ENCODE peak calls at places on chromosomes 11 and 22, in eight cellular contexts. D is GM20000, Y is astrocyte, E is HTR-8/SVneo, M is lower leg skin, L is RWPE1, N is substantia nigra, S is heart left ventricle. Q is an unnamed sample.

GRCh38 chr22:29581799-29582198 is 886 bp upstream of the NIPSNAP1 start:
- DNase-seq in E (no peak), L (no peak), N (no peak), S (no peak), D (no peak), Y (no peak), M (no peak), Q (no peak)

GRCh38 chr22:37345863-37346514 is 63.7 kb downstream of the CYTH4 start:
- DNase-seq in S (no peak), D (no peak), E (no peak), Y (peak; percentile 98), N (no peak), L (no peak), M (no peak), Q (peak; percentile 23)

GRCh38 chr22:42757475-42757874 is 36.8 kb upstream of the A4GALT start:
- DNase-seq in D (peak; percentile 7), N (no peak), M (no peak), E (no peak), S (no peak), Y (peak; percentile 48), L (no peak), Q (no peak)

GRCh38 chr11:130159657-130160459 is at the start of gene ST14:
- DNase-seq in N (no peak), D (peak; percentile 74), Y (no peak), E (no peak), S (no peak), L (peak; percentile 79), M (peak; percentile 51), Q (no peak)

GRCh38 chr11:69333149-69333710 is 39.3 kb downstream of the MYEOV start:
- DNase-seq in S (no peak), N (no peak), L (no peak), M (no peak), D (no peak), E (no peak), Y (no peak), Q (no peak)

GRCh38 chr11:112366777-112367176 is 106.1 kb upstream of the PLET1 start:
- DNase-seq in D (no peak), Y (no peak), S (no peak), N (no peak), E (no peak), M (no peak), L (no peak), Q (no peak)

GRCh38 chr11:75142714-75143419 is 8.0 kb upstream of the SLCO2B1 start:
- DNase-seq in Y (peak; percentile 90), L (peak; percentile 96), S (peak; percentile 88), D (peak; percentile 55), M (peak; percentile 76), N (peak; percentile 21), E (peak; percentile 98), Q (peak; percentile 54)

GRCh38 chr11:64059339-64060176 is 23.8 kb downstream of the FLRT1 start:
- DNase-seq in S (no peak), M (no peak), N (no peak), E (no peak), Y (no peak), L (no peak), D (no peak), Q (no peak)

GRCh38 chr22:27024982-27025381 is 367.6 kb downstream of the MIAT start:
- DNase-seq in S (no peak), E (no peak), Y (no peak), L (no peak), N (no peak), D (no peak), M (no peak), Q (no peak)

GRCh38 chr11:72343159-72343756 is 91.1 kb downstream of the CLPB start:
- DNase-seq in D (no peak), N (no peak), Y (peak; percentile 19), S (no peak), L (no peak), M (no peak), E (no peak), Q (no peak)

GRCh38 chr22:24121938-24122337 is 59.3 kb upstream of the SUSD2 start:
- DNase-seq in N (no peak), S (no peak), Y (no peak), E (no peak), L (no peak), M (no peak), D (no peak), Q (no peak)

GRCh38 chr11:16097543-16097942 is 258.8 kb downstream of the SOX6 start:
- DNase-seq in M (peak; percentile 27), S (no peak), D (no peak), L (peak; percentile 66), N (no peak), E (no peak), Y (no peak), Q (no peak)

Q was measured in tibial nerve.